ENCODE peak calls at places on chromosome 17, in eight cellular contexts. N is left cardiac atrium; X is stimulated activated CD4-positive, alpha-beta T cell treated with anti-CD3 and anti-CD28 coated beads, Interleukin-15, amount 100 ng/mL, for 1 hour; Z is tibial nerve; K is T-helper 9 cell; F is foreskin fibroblast; B is AG04449; R is activated CD4-positive, alpha-beta T cell treated with anti-CD3 and anti-CD28 coated beads, Interleukin-2, amount 10 ng/mL, durations not matched to agents 7 days and 5 days. A is an unnamed sample.

GRCh38 chr17:41553176-41553575 is 18.7 kb downstream of the KRT9 start:
- DNase-seq in N (no peak), X (no peak), Z (no peak), K (no peak), F (no peak), B (no peak), R (no peak), A (peak; percentile 30)

GRCh38 chr17:58789831-58790230 is 34.2 kb downstream of the PPM1E start:
- DNase-seq in N (no peak), X (no peak), Z (no peak), K (no peak), F (no peak), B (no peak), R (no peak), A (no peak)

GRCh38 chr17:10628756-10629155 is 28.4 kb downstream of the MYH3 start:
- DNase-seq in N (no peak), X (no peak), Z (no peak), K (no peak), F (no peak), B (no peak), R (no peak), A (no peak)

GRCh38 chr17:3474212-3474611 is 1.6 kb upstream of the ASPA start:
- DNase-seq in N (no peak), X (no peak), Z (no peak), K (no peak), F (no peak), B (no peak), R (no peak), A (peak; percentile 14)

GRCh38 chr17:17022011-17022800 is 20.1 kb upstream of the MPRIP start:
- DNase-seq in N (no peak), X (no peak), Z (no peak), K (no peak), F (no peak), B (no peak), R (no peak), A (no peak)

GRCh38 chr17:55564077-55564476 is 52.8 kb upstream of the SMIM36 start:
- DNase-seq in N (no peak), X (no peak), Z (no peak), K (no peak), F (no peak), B (no peak), R (no peak), A (no peak)

GRCh38 chr17:3773511-3773910 is 27.5 kb downstream of the ITGAE start:
- DNase-seq in N (no peak), X (no peak), Z (no peak), K (no peak), F (peak; percentile 45), B (no peak), R (no peak), A (no peak)

GRCh38 chr17:2025220-2025621 is at the start of gene RTN4RL1:
- DNase-seq in N (peak; percentile 80), X (peak; percentile 52), Z (peak; percentile 41), K (peak; percentile 70), F (no peak), B (no peak), R (peak; percentile 85), A (peak; percentile 85)

GRCh38 chr17:50037321-50038107 is 18.4 kb upstream of the ITGA3 start:
- DNase-seq in N (peak; percentile 59), X (no peak), Z (peak; percentile 14), K (no peak), F (peak; percentile 88), B (no peak), R (no peak), A (peak; percentile 79)

GRCh38 chr17:45231481-45232116 is 9.9 kb downstream of the FMNL1 start:
- DNase-seq in N (no peak), X (no peak), Z (no peak), K (no peak), F (no peak), B (no peak), R (no peak), A (no peak)

GRCh38 chr17:4195306-4195705 is 52.3 kb downstream of the CYB5D2 start:
- DNase-seq in N (no peak), X (no peak), Z (no peak), K (no peak), F (peak; percentile 76), B (no peak), R (no peak), A (peak; percentile 75)

GRCh38 chr17:79188048-79188447 is 113.4 kb downstream of the ENGASE start:
- DNase-seq in N (no peak), X (no peak), Z (no peak), K (no peak), F (no peak), B (no peak), R (no peak), A (peak; percentile 65)

GRCh38 chr17:80529104-80529903 is 15.3 kb upstream of the RPTOR start:
- DNase-seq in N (no peak), X (no peak), Z (no peak), K (no peak), F (no peak), B (no peak), R (no peak), A (no peak)

GRCh38 chr17:16338391-16338790 is 14.9 kb downstream of the CENPV start:
- DNase-seq in N (no peak), X (no peak), Z (no peak), K (no peak), F (no peak), B (no peak), R (no peak), A (no peak)

GRCh38 chr17:68190495-68190894 is 57.3 kb upstream of the AMZ2 start:
- DNase-seq in N (no peak), X (no peak), Z (no peak), K (no peak), F (no peak), B (no peak), R (no peak), A (no peak)

GRCh38 chr17:70242781-70243437 is 73.6 kb downstream of the KCNJ2 start:
- DNase-seq in N (no peak), X (no peak), Z (no peak), K (no peak), F (no peak), B (no peak), R (no peak), A (no peak)

GRCh38 chr17:57534863-57535651 is 210.0 kb downstream of the CCDC182 start:
- DNase-seq in N (no peak), X (no peak), Z (no peak), K (no peak), F (no peak), B (no peak), R (no peak), A (no peak)

GRCh38 chr17:39212841-39213480 is 12.8 kb downstream of the STAC2 start:
- DNase-seq in N (peak; percentile 50), X (no peak), Z (no peak), K (no peak), F (no peak), B (no peak), R (no peak), A (no peak)

GRCh38 chr17:62625184-62625869 is 2.1 kb upstream of the MRC2 start:
- DNase-seq in N (no peak), X (no peak), Z (no peak), K (no peak), F (no peak), B (no peak), R (no peak), A (no peak)